ENCODE peak calls at places on chromosomes 4 and X, in five cellular contexts. V, Y, G, C and H are unnamed samples.

GRCh38 chrX:38018734-38019410 is 12.5 kb downstream of the SYTL5 start:
- DNase-seq in V (no peak), Y (no peak), G (no peak), C (peak), H (no peak)

GRCh38 chrX:7252013-7252610 is 104.2 kb upstream of the PUDP start:
- DNase-seq in V (no peak), Y (peak), G (no peak), C (no peak), H (no peak)

GRCh38 chr4:87010192-87010591 is 75.4 kb downstream of the AFF1 start:
- DNase-seq in V (no peak), Y (no peak), G (no peak), C (no peak), H (no peak)

GRCh38 chr4:101853691-101854090 is 63.2 kb downstream of the BANK1 start:
- DNase-seq in V (peak), Y (no peak), G (no peak), C (no peak), H (no peak)

GRCh38 chr4:73707918-73708577 is 32.3 kb upstream of the CXCL8 start:
- DNase-seq in V (peak), Y (peak), G (peak), C (peak), H (peak)

GRCh38 chr4:64200001-64200555 is 209.2 kb downstream of the TECRL start:
- DNase-seq in V (no peak), Y (no peak), G (no peak), C (no peak), H (no peak)

GRCh38 chr4:128648021-128648420 is 161.5 kb upstream of the JADE1 start:
- DNase-seq in V (no peak), Y (no peak), G (no peak), C (no peak), H (no peak)

GRCh38 chr4:88008624-88009235 is 1.3 kb downstream of the PKD2 start:
- DNase-seq in V (no peak), Y (no peak), G (no peak), C (peak), H (peak)

GRCh38 chr4:6324999-6325790 is 55.5 kb downstream of the WFS1 start:
- DNase-seq in V (no peak), Y (peak), G (peak), C (peak), H (peak)

GRCh38 chrX:111133389-111133788 is 37.4 kb downstream of the PAK3 start:
- DNase-seq in V (no peak), Y (no peak), G (no peak), C (peak), H (peak)

GRCh38 chrX:16822723-16823122 is 36.5 kb downstream of the TXLNG start:
- DNase-seq in V (peak), Y (no peak), G (no peak), C (peak), H (peak)

GRCh38 chr4:169244210-169244609 is 26.5 kb downstream of the SH3RF1 start:
- DNase-seq in V (no peak), Y (no peak), G (no peak), C (peak), H (no peak)